ENCODE peak calls at places on chromosomes 13 and 19, in nine cellular contexts. P is lower leg skin, A is uterus, B is endodermal cell, F is GM23248, W is OCI-LY7, R is PC-9, Q is HCT116, E is kidney epithelial cell. U is an unnamed sample.

GRCh38 chr13:28316841-28317240 is 178.1 kb downstream of the FLT1 start:
- DNase-seq in Q (no peak), R (no peak), B (no peak), W (no peak), E (no peak), A (no peak), P (no peak), F (no peak), U (no peak)

GRCh38 chr13:48864100-48864499 is 111.6 kb upstream of the FNDC3A start:
- DNase-seq in R (no peak), E (no peak), W (no peak), A (no peak), Q (no peak), B (no peak), P (no peak), F (no peak), U (no peak)

GRCh38 chr13:33202644-33203169 is 82.8 kb downstream of the STARD13 start:
- DNase-seq in F (no peak), R (no peak), E (no peak), Q (no peak), B (no peak), W (peak), P (no peak), A (no peak), U (no peak)

GRCh38 chr13:48158290-48158689 is 63.4 kb upstream of the MED4 start:
- DNase-seq in A (no peak), B (no peak), W (no peak), P (no peak), E (no peak), Q (no peak), F (no peak), R (no peak), U (no peak)

GRCh38 chr19:2494447-2495129 is 18.7 kb downstream of the GADD45B start:
- DNase-seq in R (peak), E (no peak), P (peak), F (peak), W (peak), B (no peak), A (peak), Q (no peak), U (peak)

GRCh38 chr19:15035795-15036311 is 13.4 kb upstream of the CASP14 start:
- DNase-seq in W (no peak), E (no peak), A (no peak), F (no peak), B (no peak), R (no peak), Q (no peak), P (no peak), U (no peak)

GRCh38 chr19:38433268-38433733 is at the start of gene RYR1:
- DNase-seq in Q (peak), E (no peak), B (peak), W (peak), R (peak), F (peak), A (no peak), P (peak), U (peak)

GRCh38 chr19:54692294-54692615 is 29.5 kb downstream of the LILRB4 start:
- DNase-seq in Q (no peak), F (no peak), A (no peak), W (no peak), B (no peak), E (no peak), R (no peak), P (no peak), U (no peak)

GRCh38 chr13:49356224-49356623 is 87.6 kb downstream of the CAB39L start:
- DNase-seq in B (no peak), W (no peak), R (no peak), P (no peak), F (peak), Q (no peak), E (peak), A (no peak), U (no peak)

GRCh38 chr19:8505680-8506401 is 3.4 kb upstream of the PRAM1 start:
- DNase-seq in B (peak), Q (no peak), W (peak), A (peak), R (peak), E (peak), F (peak), P (peak), U (peak)
- H3K4me3 ChIP-seq in B (peak), Q (peak), W (peak), A (peak), R (peak), E (peak), F (peak), P (peak), U (peak)

GRCh38 chr19:5718032-5718578 is 1.8 kb downstream of the LONP1 start:
- DNase-seq in R (no peak), P (no peak), B (no peak), E (no peak), A (no peak), W (no peak), F (peak), Q (no peak), U (no peak)
- H3K4me3 ChIP-seq in R (peak), P (no peak), B (peak), E (peak), A (no peak), W (peak), F (peak), Q (peak), U (peak)

DNA sequence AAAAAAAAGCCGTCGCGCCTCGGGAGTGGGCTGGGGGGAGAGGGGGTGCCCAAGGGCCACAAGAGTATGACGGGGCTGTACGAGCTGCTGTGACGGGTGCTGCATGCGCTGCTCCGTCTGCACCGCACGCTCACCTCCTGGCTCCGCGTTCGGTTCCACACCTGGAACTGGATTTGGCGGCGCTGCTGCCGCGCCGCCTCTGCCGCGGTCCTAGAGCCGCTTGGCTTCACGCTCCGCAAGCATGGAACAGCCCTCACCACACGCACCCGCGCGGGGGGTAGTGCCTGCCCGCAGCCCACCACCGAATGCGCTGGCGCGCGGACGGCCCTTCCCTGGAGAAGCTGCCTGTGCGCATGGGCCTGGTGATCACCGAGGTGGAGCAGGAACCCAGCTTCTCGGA is 18.8 kb downstream of the C1QTNF9 start:
- DNase-seq in F (no peak), W (no peak), A (no peak), P (no peak), B (no peak), R (no peak), E (no peak), Q (no peak), U (no peak)
- H3K4me3 ChIP-seq in F (no peak), W (no peak), A (no peak), P (no peak), B (no peak), R (no peak), E (peak), Q (no peak), U (no peak)

DNA sequence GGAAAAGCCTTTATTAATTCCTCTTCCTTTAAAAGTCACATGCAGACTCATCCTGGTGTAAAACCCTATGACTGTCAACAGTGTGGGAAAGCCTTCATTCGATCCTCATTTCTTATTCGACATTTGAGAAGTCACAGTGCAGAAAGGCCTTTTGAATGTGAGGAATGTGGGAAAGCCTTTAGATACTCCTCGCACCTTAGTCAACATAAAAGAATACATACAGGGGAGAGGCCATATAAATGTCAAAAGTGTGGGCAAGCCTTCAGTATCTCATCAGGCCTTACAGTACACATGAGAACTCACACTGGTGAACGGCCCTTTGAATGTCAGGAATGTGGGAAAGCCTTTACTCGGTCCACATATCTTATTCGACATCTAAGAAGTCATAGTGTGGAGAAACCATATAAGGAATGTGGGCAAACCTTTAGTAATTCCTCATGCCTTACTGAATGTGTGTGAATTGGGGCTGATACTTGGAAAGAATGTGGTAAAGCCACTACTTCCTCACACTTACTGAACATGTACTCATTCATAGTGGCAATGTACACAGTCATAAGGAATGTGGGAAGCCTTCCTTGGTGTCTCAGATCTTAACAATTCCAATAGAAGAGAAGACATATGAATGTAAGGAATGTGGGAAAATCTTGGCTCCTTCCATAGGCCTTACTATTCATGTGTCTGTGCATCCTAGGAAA is 18.8 kb downstream of the ZNF559 start:
- DNase-seq in B (no peak), Q (no peak), A (no peak), E (no peak), R (no peak), P (no peak), W (no peak), F (peak), U (no peak)
- H3K4me3 ChIP-seq in B (peak), Q (no peak), A (no peak), E (no peak), R (no peak), P (no peak), W (no peak), F (no peak), U (no peak)

GRCh38 chr19:56670401-56670960 is 1.1 kb downstream of the ZNF835 start:
- DNase-seq in A (no peak), W (no peak), P (no peak), E (no peak), B (no peak), Q (no peak), F (no peak), R (no peak), U (no peak)

GRCh38 chr19:56670961-56671612 is 470 bp downstream of the ZNF835 start:
- DNase-seq in Q (no peak), E (no peak), R (no peak), F (no peak), W (no peak), A (no peak), B (no peak), P (no peak), U (no peak)

GRCh38 chr19:56667311-56667870 is 4.2 kb downstream of the ZNF835 start:
- DNase-seq in Q (no peak), A (no peak), W (no peak), R (no peak), P (no peak), F (no peak), B (no peak), E (no peak), U (no peak)

GRCh38 chr19:56668676-56669075 is 2.9 kb downstream of the ZNF835 start:
- DNase-seq in A (no peak), F (no peak), W (no peak), R (no peak), P (no peak), Q (no peak), B (no peak), E (no peak), U (peak)

GRCh38 chr19:56671613-56671994 is at the start of gene ZNF835:
- DNase-seq in P (peak), R (no peak), A (peak), E (peak), B (peak), F (peak), Q (no peak), W (no peak), U (peak)
- H3K4me3 ChIP-seq in P (peak), R (no peak), A (peak), E (peak), B (no peak), F (peak), Q (no peak), W (no peak), U (peak)

GRCh38 chr13:66951426-66951825 is 278.7 kb downstream of the PCDH9 start:
- DNase-seq in F (no peak), A (no peak), E (no peak), W (no peak), P (no peak), Q (no peak), R (no peak), B (no peak), U (no peak)
- H3K4me3 ChIP-seq in F (no peak), A (no peak), E (no peak), W (no peak), P (no peak), Q (no peak), R (no peak), B (no peak), U (no peak)

DNA sequence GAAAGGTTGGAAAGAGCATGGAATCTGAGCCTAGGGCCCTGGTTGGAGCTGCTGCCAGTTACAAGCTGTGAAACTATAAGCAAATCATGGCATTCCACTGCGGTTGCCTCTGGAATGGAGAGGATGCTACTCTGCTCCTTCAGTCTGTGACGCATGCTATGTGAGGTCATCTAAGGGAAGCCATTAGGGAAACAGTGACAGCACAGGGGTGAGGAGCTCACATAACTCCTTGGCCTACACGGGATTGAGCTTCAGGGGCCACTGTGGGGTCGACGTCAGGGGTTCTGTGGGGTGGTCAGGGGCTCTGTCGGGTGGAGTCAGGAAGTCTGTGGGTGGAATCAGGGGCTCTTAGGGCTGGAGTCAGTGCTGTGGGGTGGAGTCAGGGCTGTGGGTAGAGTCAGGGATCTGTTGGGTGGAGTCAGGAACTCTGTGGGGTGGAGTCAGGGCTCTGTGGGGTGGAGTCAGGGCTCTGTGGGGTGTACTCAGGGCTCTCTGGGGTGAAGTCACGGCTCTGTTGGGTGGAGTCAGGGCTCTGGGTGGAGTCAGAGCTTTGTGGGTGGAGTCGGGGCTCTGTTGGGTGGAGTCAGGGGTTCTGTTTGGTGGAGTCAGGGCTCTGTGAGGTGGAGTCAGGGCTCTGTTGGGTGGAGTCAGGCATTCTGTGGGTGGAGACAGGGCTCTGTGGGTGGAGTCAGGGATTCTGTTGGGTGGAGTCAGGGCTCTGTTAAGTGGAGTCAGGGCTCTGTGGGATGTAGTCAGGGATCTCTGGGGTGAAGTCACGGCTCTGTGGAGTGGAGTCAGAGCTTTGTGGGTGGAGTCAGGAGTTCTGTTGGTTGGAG is 35.8 kb upstream of the MEDAG start:
- DNase-seq in E (no peak), Q (peak), F (peak), R (peak), P (peak), B (peak), A (peak), W (peak), U (peak)
- H3K4me3 ChIP-seq in E (no peak), Q (no peak), F (peak), R (peak), P (no peak), B (no peak), A (no peak), W (no peak), U (peak)

GRCh38 chr19:13623686-13624405 is 117.6 kb upstream of the CACNA1A start:
- DNase-seq in F (peak), P (no peak), Q (no peak), R (no peak), E (no peak), A (no peak), W (no peak), B (peak), U (no peak)
- H3K4me3 ChIP-seq in F (peak), P (no peak), Q (no peak), R (no peak), E (no peak), A (no peak), W (no peak), B (no peak), U (no peak)

GRCh38 chr19:43638214-43638990 is 1.2 kb downstream of the CADM4 start:
- DNase-seq in F (no peak), A (no peak), W (no peak), E (no peak), R (no peak), B (no peak), P (no peak), Q (no peak), U (no peak)
- H3K4me3 ChIP-seq in F (no peak), A (no peak), W (no peak), E (no peak), R (no peak), B (peak), P (no peak), Q (peak), U (no peak)

GRCh38 chr19:4580021-4580901 is 20.8 kb upstream of the SEMA6B start:
- DNase-seq in B (peak), E (no peak), A (no peak), F (no peak), P (no peak), Q (no peak), R (no peak), W (no peak), U (peak)
- H3K4me3 ChIP-seq in B (peak), E (peak), A (peak), F (no peak), P (no peak), Q (peak), R (no peak), W (no peak), U (no peak)

U was measured in osteoblast.